ENCODE peak calls at places on chromosomes 7 and 10, in ten cellular contexts. X is Calu3, L is RWPE1, W is HFF-Myc, K is A549, U is kidney epithelial cell, N is tibial artery, F is foreskin keratinocyte, H is GM12864, A is mucosa of descending colon. J is an unnamed sample.

GRCh38 chr7:70060298-70061068 is 462.2 kb downstream of the AUTS2 start:
- DNase-seq in X (no peak), L (no peak), W (no peak), K (no peak), U (no peak), N (no peak), F (no peak), H (no peak), A (no peak), J (no peak)

GRCh38 chr10:48798486-48799254 is 114.0 kb downstream of the WDFY4 start:
- DNase-seq in X (no peak), L (no peak), W (no peak), K (no peak), U (no peak), N (no peak), F (no peak), H (no peak), A (no peak), J (no peak)

GRCh38 chr10:118798186-118798811 is 43.5 kb upstream of the CACUL1 start:
- DNase-seq in X (no peak), L (peak; percentile 82), W (no peak), K (peak; percentile 53), U (peak; percentile 18), N (peak; percentile 16), F (peak; percentile 72), H (no peak), A (no peak), J (no peak)

GRCh38 chr7:115822380-115822779 is 208.2 kb downstream of the TFEC start:
- DNase-seq in X (no peak), L (no peak), W (no peak), K (no peak), U (no peak), N (no peak), F (no peak), H (no peak), A (no peak), J (no peak)

GRCh38 chr10:58106211-58107035 is 161.3 kb downstream of the IPMK start:
- DNase-seq in X (no peak), L (no peak), W (no peak), K (no peak), U (no peak), N (no peak), F (no peak), H (no peak), A (no peak), J (no peak)

GRCh38 chr10:44326474-44327030 is 58.3 kb downstream of the CXCL12 start:
- DNase-seq in X (no peak), L (no peak), W (no peak), K (no peak), U (no peak), N (no peak), F (no peak), H (no peak), A (no peak), J (no peak)

GRCh38 chr10:110461088-110461487 is 36.6 kb upstream of the DUSP5 start:
- DNase-seq in X (no peak), L (no peak), W (no peak), K (no peak), U (no peak), N (no peak), F (no peak), H (no peak), A (no peak), J (no peak)

GRCh38 chr10:24247841-24248240 is 38.9 kb downstream of the KIAA1217 start:
- DNase-seq in X (no peak), L (no peak), W (no peak), K (no peak), U (no peak), N (no peak), F (no peak), H (no peak), A (no peak), J (no peak)

GRCh38 chr10:69087600-69088470 is at the start of gene SRGN:
- DNase-seq in X (no peak), L (no peak), W (no peak), K (peak; percentile 68), U (no peak), N (peak; percentile 84), F (no peak), H (peak; percentile 94), A (peak; percentile 37), J (peak; percentile 72)

GRCh38 chr7:66627876-66628360 is 763 bp upstream of the KCTD7 start:
- DNase-seq in X (no peak), L (no peak), W (no peak), K (no peak), U (no peak), N (peak; percentile 77), F (peak; percentile 19), H (no peak), A (no peak), J (no peak)

GRCh38 chr10:78634389-78634815 is 434.4 kb upstream of the ZMIZ1 start:
- DNase-seq in X (peak; percentile 59), L (peak; percentile 64), W (no peak), K (no peak), U (peak; percentile 26), N (no peak), F (no peak), H (no peak), A (no peak), J (no peak)

GRCh38 chr7:77349141-77349540 is 67.0 kb downstream of the GSAP start:
- DNase-seq in X (no peak), L (no peak), W (no peak), K (no peak), U (peak; percentile 19), N (no peak), F (no peak), H (no peak), A (no peak), J (no peak)

GRCh38 chr7:77351539-77352004 is 64.6 kb downstream of the GSAP start:
- DNase-seq in X (no peak), L (no peak), W (no peak), K (no peak), U (no peak), N (no peak), F (no peak), H (peak; percentile 79), A (no peak), J (peak; percentile 52)

GRCh38 chr7:77346441-77346840 is 69.7 kb downstream of the GSAP start:
- DNase-seq in X (no peak), L (no peak), W (no peak), K (no peak), U (no peak), N (no peak), F (no peak), H (no peak), A (no peak), J (no peak)

GRCh38 chr7:77352688-77353406 is 63.3 kb downstream of the GSAP start:
- DNase-seq in X (no peak), L (no peak), W (no peak), K (no peak), U (no peak), N (no peak), F (no peak), H (no peak), A (no peak), J (no peak)

GRCh38 chr7:77348371-77348813 is 67.8 kb downstream of the GSAP start:
- DNase-seq in X (no peak), L (no peak), W (no peak), K (no peak), U (peak; percentile 73), N (no peak), F (no peak), H (no peak), A (no peak), J (no peak)
- TF ChIP-seq CTCF in X (no peak), L (no peak), W (no peak), K (no peak), U (no peak), N (no peak), F (no peak), H (no peak), A (no peak), J (no peak)

DNA sequence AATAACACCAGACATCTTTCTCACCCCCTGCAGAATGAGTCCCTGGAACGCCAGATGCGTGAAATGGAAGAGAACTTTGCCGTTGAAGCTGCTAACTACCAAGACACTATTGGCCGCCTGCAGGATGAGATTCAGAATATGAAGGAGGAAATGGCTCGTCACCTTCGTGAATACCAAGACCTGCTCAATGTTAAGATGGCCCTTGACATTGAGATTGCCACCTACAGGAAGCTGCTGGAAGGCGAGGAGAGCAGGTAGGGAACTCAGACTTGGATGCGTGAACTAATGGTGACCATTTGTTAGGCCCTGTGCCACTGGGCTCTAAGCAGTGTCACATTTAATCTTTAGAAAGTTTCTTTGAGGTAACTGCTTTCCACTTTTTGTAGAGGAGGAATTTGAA is 7.1 kb downstream of the VIM start:
- DNase-seq in X (no peak), L (no peak), W (no peak), K (peak; percentile 58), U (no peak), N (no peak), F (no peak), H (no peak), A (no peak), J (no peak)
- TF ChIP-seq CTCF in X (no peak), L (no peak), W (peak; percentile 21), K (no peak), U (peak; percentile 28), N (no peak), F (peak; percentile 32), H (no peak), A (no peak), J (no peak)

GRCh38 chr10:34262965-34263364 is 552.1 kb downstream of the PARD3 start:
- DNase-seq in X (no peak), L (no peak), W (no peak), K (peak; percentile 45), U (no peak), N (no peak), F (no peak), H (no peak), A (no peak), J (no peak)
- TF ChIP-seq CTCF in X (no peak), L (no peak), W (no peak), K (peak; percentile 35), U (no peak), N (no peak), F (no peak), H (no peak), A (no peak), J (no peak)

GRCh38 chr10:93473161-93473560 is 9.0 kb downstream of the MYOF start:
- DNase-seq in X (no peak), L (no peak), W (no peak), K (no peak), U (no peak), N (no peak), F (no peak), H (no peak), A (no peak), J (no peak)

GRCh38 chr10:93473804-93474472 is 8.2 kb downstream of the MYOF start:
- DNase-seq in X (no peak), L (no peak), W (no peak), K (no peak), U (no peak), N (no peak), F (no peak), H (no peak), A (no peak), J (no peak)

GRCh38 chr10:93475871-93476270 is 6.3 kb downstream of the MYOF start:
- DNase-seq in X (no peak), L (peak; percentile 91), W (no peak), K (peak; percentile 97), U (no peak), N (no peak), F (peak; percentile 95), H (no peak), A (no peak), J (no peak)

GRCh38 chr10:93476756-93477155 is 5.4 kb downstream of the MYOF start:
- DNase-seq in X (no peak), L (no peak), W (no peak), K (no peak), U (no peak), N (no peak), F (no peak), H (no peak), A (no peak), J (no peak)

GRCh38 chr10:93475227-93475626 is 6.9 kb downstream of the MYOF start:
- DNase-seq in X (no peak), L (no peak), W (no peak), K (no peak), U (no peak), N (no peak), F (no peak), H (no peak), A (no peak), J (no peak)
- TF ChIP-seq CTCF in X (no peak), L (no peak), W (no peak), K (no peak), U (no peak), N (no peak), F (no peak), H (no peak), A (no peak), J (no peak)

J was measured in GM13977.